ENCODE peak calls at places on chromosomes 6 and 20, in four cellular contexts. H is CD4-positive, alpha-beta memory T cell; J is stomach; T is pancreas. Z is an unnamed sample. For H3K4me1, the result is how much of the 10 kb centered on the place peaks cover.

GRCh38 chr6:117233146-117233545 is 32.2 kb upstream of the VGLL2 start:
- DNase-seq in H (no peak), J (no peak), T (no peak), Z (no peak)

GRCh38 chr20:34110025-34111013 is 1.7 kb downstream of the EIF2S2 start:
- DNase-seq in H (peak), J (no peak), T (no peak), Z (no peak)

GRCh38 chr6:151018911-151019795 is 153.7 kb downstream of the MTHFD1L start:
- DNase-seq in H (no peak), J (no peak), T (no peak), Z (no peak)

GRCh38 chr20:6699931-6700562 is 67.4 kb upstream of the BMP2 start:
- DNase-seq in H (no peak), J (no peak), T (no peak), Z (no peak)

GRCh38 chr20:58895796-58896180 is 43.3 kb downstream of the GNAS start:
- DNase-seq in H (no peak), J (no peak), T (no peak), Z (peak)

GRCh38 chr6:5398530-5398929 is 137.2 kb downstream of the FARS2 start:
- DNase-seq in H (peak), J (no peak), T (no peak), Z (no peak)

GRCh38 chr6:106300944-106301343 is 24.6 kb downstream of the ATG5 start:
- DNase-seq in H (peak), J (no peak), T (no peak), Z (no peak)

GRCh38 chr6:31948753-31949413 is 3.0 kb downstream of the CFB start:
- DNase-seq in H (no peak), J (no peak), T (no peak), Z (no peak)

GRCh38 chr6:90715093-90715655 is 128.3 kb upstream of the MAP3K7 start:
- DNase-seq in H (no peak), J (no peak), T (no peak), Z (no peak)

DNA sequence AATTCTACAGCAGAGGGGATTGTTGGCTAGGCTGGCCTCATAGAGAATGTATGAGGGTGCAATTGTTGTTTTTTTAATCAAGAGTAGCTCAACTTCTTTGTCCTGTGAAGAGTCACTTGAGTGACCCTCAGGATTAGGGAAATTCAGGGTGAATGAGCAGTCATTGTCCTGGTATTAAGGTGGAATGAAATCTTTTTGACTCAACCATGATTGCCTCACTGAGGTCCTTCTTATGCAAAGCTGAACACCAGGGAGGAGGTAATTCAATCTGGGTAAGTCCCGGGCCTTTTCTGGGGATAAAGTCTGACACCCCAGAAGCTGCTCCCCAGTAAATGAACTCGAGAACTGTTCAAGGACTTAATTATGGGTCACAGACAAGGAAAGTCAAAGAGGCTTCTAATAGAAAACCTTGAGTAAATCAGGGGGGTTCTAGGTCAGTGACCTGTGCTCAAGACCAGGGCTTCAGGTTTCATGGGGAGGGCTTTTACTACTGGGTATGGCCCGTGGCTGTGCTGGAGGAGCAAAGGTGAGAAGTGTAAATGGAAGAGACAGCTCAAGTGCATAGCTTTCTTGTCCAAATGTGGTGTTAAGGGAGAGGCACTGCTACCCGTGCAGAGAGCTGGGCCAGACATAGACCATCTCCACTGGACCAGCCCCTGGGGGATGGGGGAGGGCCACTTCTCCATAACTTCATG is 25.3 kb upstream of the ZBTB24 start:
- DNase-seq in H (no peak), J (no peak), T (no peak), Z (peak)
- H3K27ac ChIP-seq in H (no peak), J (no peak), T (no peak), Z (peak)

GRCh38 chr6:169164451-169164850 is 89.2 kb downstream of the THBS2 start:
- DNase-seq in H (no peak), J (peak), T (no peak), Z (no peak)

GRCh38 chr6:169161572-169162167 is 92.0 kb downstream of the THBS2 start:
- DNase-seq in H (no peak), J (no peak), T (no peak), Z (no peak)

GRCh38 chr6:169160855-169161560 is 92.6 kb downstream of the THBS2 start:
- DNase-seq in H (no peak), J (no peak), T (no peak), Z (no peak)

GRCh38 chr6:169162968-169163903 is 90.4 kb downstream of the THBS2 start:
- DNase-seq in H (no peak), J (no peak), T (no peak), Z (no peak)

DNA sequence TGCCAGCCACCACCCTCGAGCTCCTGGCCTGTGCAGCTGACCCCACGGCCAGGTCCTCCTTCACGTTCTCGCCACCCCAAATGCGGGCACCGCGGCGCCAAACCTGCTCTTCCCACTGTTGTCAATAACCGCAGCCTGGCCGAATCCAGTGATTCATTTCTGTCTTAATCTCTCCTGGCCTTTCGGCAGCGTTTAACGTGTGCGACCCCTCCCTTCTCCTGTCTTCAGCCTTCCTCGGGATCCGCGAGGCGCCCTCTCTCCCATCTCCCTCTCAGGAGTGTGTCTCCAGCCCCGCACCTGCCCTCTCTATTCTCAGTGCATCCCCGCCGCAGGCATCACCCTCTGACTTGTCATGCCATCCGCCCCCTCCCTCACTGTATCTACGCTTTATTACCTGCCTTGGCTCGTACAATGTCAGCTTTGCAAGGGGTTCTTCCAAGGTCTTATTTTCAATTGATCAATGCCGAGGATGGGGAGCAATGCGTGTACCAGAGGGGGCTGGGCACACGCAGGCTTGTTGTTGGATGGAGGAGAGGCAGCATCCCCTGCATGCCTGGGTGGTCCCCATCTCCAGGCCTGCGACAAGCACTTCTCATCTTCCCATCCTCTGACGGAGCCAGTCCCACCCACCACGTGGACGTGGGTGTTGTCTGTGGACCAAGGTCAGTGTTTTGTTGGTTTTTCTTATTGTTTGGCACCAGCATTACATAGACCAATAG is 91.2 kb downstream of the THBS2 start:
- DNase-seq in H (no peak), J (peak), T (no peak), Z (no peak)
- H3K4me3 ChIP-seq in H (no peak), J (no peak), T (no peak), Z (no peak)

GRCh38 chr6:330948-331347 is 38.7 kb downstream of the DUSP22 start:
- DNase-seq in H (no peak), J (no peak), T (no peak), Z (no peak)

GRCh38 chr6:328184-328670 is 35.9 kb downstream of the DUSP22 start:
- DNase-seq in H (no peak), J (no peak), T (no peak), Z (peak)

GRCh38 chr6:328924-329323 is 36.6 kb downstream of the DUSP22 start:
- DNase-seq in H (no peak), J (no peak), T (no peak), Z (no peak)

GRCh38 chr6:331622-332521 is 39.6 kb downstream of the DUSP22 start:
- DNase-seq in H (no peak), J (no peak), T (no peak), Z (no peak)

DNA sequence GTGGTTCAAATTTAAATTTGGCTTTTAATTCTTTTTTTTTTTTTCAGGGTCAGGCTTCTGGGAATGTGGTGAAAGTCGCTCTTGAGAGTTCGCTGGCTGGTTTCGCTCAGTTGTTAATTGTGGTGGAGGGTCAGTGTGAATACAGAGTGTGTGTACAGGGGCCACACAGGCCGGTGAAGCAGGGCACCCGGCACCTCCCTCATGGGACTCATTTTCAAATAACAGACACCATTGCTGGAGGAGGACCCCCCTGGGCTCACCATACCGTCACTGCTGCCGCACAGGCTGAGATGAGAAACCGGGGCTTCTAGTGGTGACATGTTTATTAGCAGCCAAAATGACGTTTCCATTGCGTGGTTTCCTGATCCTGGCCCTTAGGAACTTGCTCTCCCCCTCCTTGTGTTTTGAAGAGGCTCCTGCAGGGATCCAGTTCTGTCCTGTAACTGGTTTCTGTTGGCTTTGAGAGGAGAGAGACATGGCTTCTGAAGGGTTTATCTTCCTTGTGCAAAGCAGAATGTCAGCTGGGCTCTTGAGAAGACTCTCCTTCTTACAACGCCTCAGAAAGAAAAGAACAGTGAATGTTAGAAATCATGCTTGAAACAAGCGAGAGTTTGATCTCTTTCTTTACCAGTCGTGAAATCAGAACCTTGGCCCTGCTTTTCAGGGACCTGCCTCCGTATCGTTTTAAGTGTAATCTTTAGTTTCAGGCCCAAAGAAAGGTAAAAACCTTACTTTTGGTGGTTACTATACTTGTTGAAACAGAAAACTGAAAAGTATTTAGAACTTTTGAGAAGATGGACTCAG is 37.8 kb downstream of the DUSP22 start:
- DNase-seq in H (no peak), J (no peak), T (no peak), Z (peak)
- H3K4me1 ChIP-seq in H (under half), J (under half), T (under half), Z (under half)

GRCh38 chr20:311603-312002 is 13.7 kb upstream of the SOX12 start:
- DNase-seq in H (no peak), J (no peak), T (no peak), Z (no peak)
- H3K27ac ChIP-seq in H (no peak), J (no peak), T (no peak), Z (no peak)

DNA sequence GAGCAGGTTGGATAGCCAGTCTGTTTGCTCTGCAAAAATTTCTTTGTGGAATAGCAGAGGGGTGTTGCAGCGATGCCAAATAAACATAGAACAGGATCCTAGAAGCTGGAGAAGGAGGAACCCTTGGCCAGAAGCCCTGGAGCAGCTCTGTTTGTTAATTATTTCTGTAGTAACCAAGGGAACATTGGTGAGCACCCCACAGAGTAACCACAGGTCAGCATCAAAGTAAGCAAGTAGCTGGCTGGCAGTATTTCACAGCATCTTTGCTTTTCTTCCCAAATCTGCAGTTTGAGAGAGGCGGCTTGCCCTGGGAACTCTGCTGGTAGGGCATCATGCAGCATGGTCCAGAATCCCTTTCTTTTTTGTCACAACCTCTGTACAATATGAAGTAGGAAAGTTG is 12.7 kb upstream of the APMAP start:
- DNase-seq in H (no peak), J (peak), T (no peak), Z (peak)
- H3K4me3 ChIP-seq in H (no peak), J (no peak), T (no peak), Z (no peak)

GRCh38 chr20:62650551-62651284 is 8.4 kb downstream of the SLCO4A1 start:
- DNase-seq in H (no peak), J (no peak), T (no peak), Z (no peak)
- H3K4me1 ChIP-seq in H (under half), J (half or more), T (under half), Z (under half)

DNA sequence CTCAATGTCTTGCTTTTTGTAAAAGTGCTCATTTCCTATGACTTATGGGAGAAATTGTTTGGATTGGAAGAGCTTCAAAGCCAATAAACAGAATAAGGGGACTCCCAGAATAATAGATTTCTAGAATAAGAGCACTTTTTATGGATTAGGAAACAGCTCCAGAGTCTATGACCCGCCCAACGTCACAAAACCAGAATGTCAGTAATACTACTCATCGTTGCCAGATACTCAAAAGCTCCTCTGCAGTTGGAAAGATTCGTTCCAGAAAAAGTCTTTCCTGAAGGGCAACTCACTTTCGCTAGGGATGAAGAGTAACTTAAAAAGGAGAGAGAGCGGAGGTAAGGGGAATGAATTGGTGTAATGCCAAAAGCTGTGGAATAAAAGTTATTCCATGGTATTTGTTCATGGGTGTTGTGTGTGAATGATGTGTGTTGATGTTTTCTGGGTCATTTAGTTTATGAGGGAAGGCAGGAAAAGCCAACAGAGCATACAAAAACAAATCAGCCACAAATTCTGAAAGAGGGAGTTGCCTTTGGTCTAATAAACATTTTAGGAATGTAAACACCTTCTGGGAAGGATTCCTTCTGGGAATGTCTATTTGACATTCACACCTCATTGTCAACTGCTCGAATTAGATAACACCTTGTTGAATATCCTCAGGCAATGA is 64.6 kb downstream of the SYNE1 start:
- DNase-seq in H (no peak), J (no peak), T (no peak), Z (no peak)
- H3K27ac ChIP-seq in H (no peak), J (no peak), T (no peak), Z (no peak)